ENCODE peak calls at places on chromosome 2, in six cellular contexts. R is K562, O is H1, E is WTC11, X is HepG2, H is endothelial cell of umbilical vein. F is an unnamed sample.

GRCh38 chr2:127953128-127953718 is 67.5 kb upstream of the AMMECR1L start:
- DNase-seq in R (no peak), O (no peak), E (no peak), X (no peak), H (no peak), F (no peak)

GRCh38 chr2:10889741-10890215 is 22.0 kb upstream of the KCNF1 start:
- DNase-seq in R (no peak), O (no peak), E (no peak), X (no peak), H (no peak), F (no peak)

GRCh38 chr2:182482511-182482910 is 55.7 kb upstream of the PDE1A start:
- DNase-seq in R (no peak), O (no peak), E (no peak), X (no peak), H (no peak), F (no peak)

GRCh38 chr2:218962859-218963492 is 3.5 kb downstream of the CDK5R2 start:
- DNase-seq in R (peak; percentile 71), O (peak; percentile 99), E (peak; percentile 97), X (peak; percentile 59), H (no peak), F (peak; percentile 92)

GRCh38 chr2:71673402-71673795 is 220.0 kb downstream of the DYSF start:
- DNase-seq in R (no peak), O (no peak), E (no peak), X (no peak), H (no peak), F (no peak)

GRCh38 chr2:30503007-30503691 is 56.1 kb downstream of the LCLAT1 start:
- DNase-seq in R (no peak), O (no peak), E (no peak), X (no peak), H (peak; percentile 12), F (no peak)

GRCh38 chr2:240601831-240602160 is 15.3 kb downstream of the CAPN10 start:
- DNase-seq in R (no peak), O (no peak), E (no peak), X (no peak), H (no peak), F (no peak)

GRCh38 chr2:47193607-47194006 is 38.5 kb upstream of the STPG4 start:
- DNase-seq in R (no peak), O (no peak), E (no peak), X (no peak), H (no peak), F (no peak)

GRCh38 chr2:225122582-225123486 is 80.6 kb upstream of the DOCK10 start:
- DNase-seq in R (no peak), O (peak; percentile 48), E (peak; percentile 15), X (no peak), H (peak; percentile 15), F (no peak)

GRCh38 chr2:32772623-32773221 is 144.9 kb downstream of the TTC27 start:
- DNase-seq in R (peak; percentile 60), O (peak; percentile 48), E (peak; percentile 17), X (peak; percentile 48), H (peak; percentile 75), F (peak; percentile 43)

GRCh38 chr2:168185583-168186274 is 61.7 kb downstream of the STK39 start:
- DNase-seq in R (no peak), O (no peak), E (no peak), X (peak; percentile 79), H (peak; percentile 28), F (no peak)

GRCh38 chr2:226794751-226795171 is 4.9 kb downstream of the IRS1 start:
- DNase-seq in R (no peak), O (no peak), E (no peak), X (no peak), H (no peak), F (peak; percentile 61)

GRCh38 chr2:168529054-168529833 is 73.2 kb downstream of the CERS6 start:
- DNase-seq in R (no peak), O (no peak), E (no peak), X (no peak), H (no peak), F (no peak)

GRCh38 chr2:3411103-3411502 is 31.6 kb downstream of the TRAPPC12 start:
- DNase-seq in R (no peak), O (no peak), E (no peak), X (no peak), H (no peak), F (no peak)

GRCh38 chr2:23826771-23827170 is 100.2 kb downstream of the ATAD2B start:
- DNase-seq in R (no peak), O (no peak), E (no peak), X (no peak), H (no peak), F (no peak)

GRCh38 chr2:129711816-129712420 is 267.5 kb upstream of the RAB6C start:
- DNase-seq in R (no peak), O (no peak), E (no peak), X (no peak), H (no peak), F (no peak)

GRCh38 chr2:59584958-59585357 is 968.5 kb downstream of the BCL11A start:
- DNase-seq in R (peak; percentile 3), O (peak; percentile 69), E (peak; percentile 69), X (peak; percentile 6), H (no peak), F (no peak)

GRCh38 chr2:33208400-33208799 is 261.6 kb downstream of the LTBP1 start:
- DNase-seq in R (no peak), O (no peak), E (no peak), X (no peak), H (no peak), F (no peak)

GRCh38 chr2:65940856-65941255 is 494.1 kb upstream of the MEIS1 start:
- DNase-seq in R (no peak), O (no peak), E (no peak), X (no peak), H (no peak), F (no peak)

GRCh38 chr2:43104106-43104505 is 122.3 kb downstream of the ZFP36L2 start:
- DNase-seq in R (no peak), O (no peak), E (no peak), X (no peak), H (no peak), F (no peak)

GRCh38 chr2:222038086-222038802 is 260.6 kb downstream of the PAX3 start:
- DNase-seq in R (no peak), O (no peak), E (no peak), X (peak; percentile 8), H (no peak), F (no peak)

GRCh38 chr2:23419171-23420090 is 34.5 kb downstream of the KLHL29 start:
- DNase-seq in R (no peak), O (peak; percentile 32), E (no peak), X (no peak), H (no peak), F (no peak)

GRCh38 chr2:236828002-236828401 is 257.7 kb upstream of the COPS8 start:
- DNase-seq in R (no peak), O (no peak), E (no peak), X (no peak), H (peak; percentile 92), F (no peak)
- TF ChIP-seq JUN in R (no peak), O (no peak), E (no peak), X (no peak), H (peak; percentile 78), F (no peak)

GRCh38 chr2:171009386-171009785 is 80.3 kb downstream of the GORASP2 start:
- DNase-seq in R (no peak), O (no peak), E (no peak), X (no peak), H (no peak), F (no peak)
- TF ChIP-seq JUN in R (no peak), O (no peak), E (no peak), X (no peak), H (no peak), F (no peak)

GRCh38 chr2:28586864-28587263 is 91.0 kb downstream of the PLB1 start:
- DNase-seq in R (no peak), O (no peak), E (no peak), X (no peak), H (no peak), F (no peak)

GRCh38 chr2:28581312-28581711 is 85.5 kb downstream of the PLB1 start:
- DNase-seq in R (no peak), O (no peak), E (no peak), X (no peak), H (no peak), F (no peak)

GRCh38 chr2:28582152-28582551 is 86.3 kb downstream of the PLB1 start:
- DNase-seq in R (no peak), O (no peak), E (no peak), X (no peak), H (no peak), F (no peak)

GRCh38 chr2:28582595-28582994 is 86.7 kb downstream of the PLB1 start:
- DNase-seq in R (no peak), O (no peak), E (no peak), X (no peak), H (no peak), F (no peak)

GRCh38 chr2:28583899-28584553 is 88.2 kb downstream of the PLB1 start:
- DNase-seq in R (peak; percentile 89), O (no peak), E (no peak), X (peak; percentile 74), H (peak; percentile 98), F (peak; percentile 94)
- TF ChIP-seq JUN in R (peak; percentile 95), O (no peak), E (no peak), X (no peak), H (peak; percentile 81), F (peak; percentile 97)

GRCh38 chr2:238929242-238930081 is 81.6 kb downstream of the TWIST2 start:
- DNase-seq in R (no peak), O (no peak), E (no peak), X (no peak), H (peak; percentile 93), F (no peak)
- TF ChIP-seq JUN in R (no peak), O (no peak), E (no peak), X (no peak), H (no peak), F (no peak)

GRCh38 chr2:203534486-203535077 is 519 bp downstream of the RAPH1 start:
- DNase-seq in R (peak; percentile 14), O (no peak), E (no peak), X (peak; percentile 12), H (no peak), F (peak; percentile 31)

GRCh38 chr2:203532957-203533695 is 2.0 kb downstream of the RAPH1 start:
- DNase-seq in R (no peak), O (no peak), E (no peak), X (peak; percentile 51), H (peak; percentile 39), F (peak; percentile 23)

GRCh38 chr2:203535784-203536590 is 886 bp upstream of the RAPH1 start:
- DNase-seq in R (peak; percentile 14), O (no peak), E (no peak), X (no peak), H (no peak), F (no peak)

GRCh38 chr2:203533696-203534471 is 1.2 kb downstream of the RAPH1 start:
- DNase-seq in R (peak; percentile 6), O (no peak), E (no peak), X (no peak), H (peak; percentile 61), F (peak; percentile 27)

GRCh38 chr2:203535078-203535783 is at the start of gene RAPH1:
- DNase-seq in R (peak; percentile 83), O (peak; percentile 82), E (peak; percentile 84), X (peak; percentile 75), H (peak; percentile 85), F (peak; percentile 77)
- TF ChIP-seq JUN in R (no peak), O (no peak), E (no peak), X (no peak), H (no peak), F (no peak)

GRCh38 chr2:131154071-131154531 is 49.0 kb downstream of the PLEKHB2 start:
- DNase-seq in R (peak; percentile 81), O (peak; percentile 71), E (peak; percentile 75), X (peak; percentile 70), H (peak; percentile 62), F (peak; percentile 72)
- TF ChIP-seq JUN in R (no peak), O (no peak), E (no peak), X (no peak), H (no peak), F (no peak)

F was measured in A549.